ENCODE peak calls at places on chromosomes 11 and 22, in eight cellular contexts. W is DMS153; J is SW480; C is osteocyte; O is iris pigment epithelial cell; Z is RWPE1; U is activated naive CD8-positive, alpha-beta T cell treated with anti-CD3 and anti-CD28 coated beads, Interleukin-2, amount 50 U/mL, for 24 hours; Q is HL-60. V is an unnamed sample.

GRCh38 chr11:124801014-124801413 is 808 bp upstream of the MSANTD2 start:
- DNase-seq in W (no peak), J (peak), C (no peak), O (peak), Z (peak), U (no peak), Q (no peak), V (no peak)

GRCh38 chr11:1226226-1226961 is 3.5 kb downstream of the MUC5B start:
- DNase-seq in W (no peak), J (no peak), C (peak), O (no peak), Z (no peak), U (no peak), Q (no peak), V (no peak)

GRCh38 chr11:133836076-133836548 is 9.2 kb downstream of the SPATA19 start:
- DNase-seq in W (no peak), J (no peak), C (no peak), O (no peak), Z (no peak), U (no peak), Q (no peak), V (no peak)

GRCh38 chr22:41681616-41682015 is 7.1 kb downstream of the SNU13 start:
- DNase-seq in W (no peak), J (peak), C (no peak), O (no peak), Z (no peak), U (no peak), Q (no peak), V (no peak)

GRCh38 chr11:79663012-79663411 is 222.2 kb upstream of the TENM4 start:
- DNase-seq in W (peak), J (no peak), C (no peak), O (no peak), Z (no peak), U (no peak), Q (no peak), V (no peak)

GRCh38 chr22:43077121-43077877 is 11.9 kb downstream of the TTLL1 start:
- DNase-seq in W (no peak), J (no peak), C (no peak), O (no peak), Z (no peak), U (no peak), Q (no peak), V (no peak)

GRCh38 chr11:117595440-117595839 is 201.6 kb downstream of the DSCAML1 start:
- DNase-seq in W (no peak), J (no peak), C (no peak), O (no peak), Z (no peak), U (no peak), Q (no peak), V (no peak)

GRCh38 chr22:17972385-17973181 is 51.8 kb downstream of the MICAL3 start:
- DNase-seq in W (no peak), J (no peak), C (no peak), O (peak), Z (peak), U (no peak), Q (no peak), V (no peak)

GRCh38 chr22:35229865-35230264 is 27.4 kb upstream of the HMGXB4 start:
- DNase-seq in W (no peak), J (no peak), C (no peak), O (no peak), Z (no peak), U (no peak), Q (no peak), V (no peak)

GRCh38 chr11:45161252-45162063 is 15.0 kb downstream of the PRDM11 start:
- DNase-seq in W (no peak), J (no peak), C (no peak), O (no peak), Z (no peak), U (no peak), Q (no peak), V (no peak)

GRCh38 chr11:62266558-62266957 is 3.4 kb upstream of the SCGB2A2 start:
- DNase-seq in W (no peak), J (no peak), C (no peak), O (peak), Z (peak), U (peak), Q (no peak), V (no peak)

GRCh38 chr22:50072714-50073538 is 12.3 kb downstream of the MLC1 start:
- DNase-seq in W (no peak), J (no peak), C (no peak), O (no peak), Z (no peak), U (no peak), Q (no peak), V (no peak)

GRCh38 chr11:85534806-85535205 is 92.3 kb downstream of the DLG2 start:
- DNase-seq in W (no peak), J (no peak), C (no peak), O (no peak), Z (no peak), U (no peak), Q (no peak), V (no peak)

GRCh38 chr11:108235192-108235591 is 12.3 kb downstream of the ATM start:
- DNase-seq in W (no peak), J (no peak), C (no peak), O (no peak), Z (no peak), U (no peak), Q (no peak), V (no peak)

GRCh38 chr11:65133724-65134123 is 595 bp downstream of the SYVN1 start:
- DNase-seq in W (no peak), J (no peak), C (no peak), O (peak), Z (no peak), U (no peak), Q (no peak), V (no peak)

GRCh38 chr11:85723088-85723487 is 37.1 kb upstream of the CCDC89 start:
- DNase-seq in W (no peak), J (no peak), C (no peak), O (no peak), Z (peak), U (no peak), Q (no peak), V (no peak)

GRCh38 chr22:48265000-48265625 is 1502.7 kb downstream of the TBC1D22A start:
- DNase-seq in W (no peak), J (no peak), C (no peak), O (no peak), Z (no peak), U (no peak), Q (no peak), V (no peak)

GRCh38 chr22:28260619-28261018 is 341.6 kb upstream of the PITPNB start:
- DNase-seq in W (no peak), J (no peak), C (no peak), O (no peak), Z (no peak), U (no peak), Q (no peak), V (no peak)

GRCh38 chr11:9530020-9530628 is 43.3 kb upstream of the WEE1 start:
- DNase-seq in W (no peak), J (no peak), C (no peak), O (no peak), Z (no peak), U (no peak), Q (no peak), V (no peak)

GRCh38 chr11:119752324-119752723 is 23.3 kb upstream of the NECTIN1 start:
- DNase-seq in W (no peak), J (no peak), C (no peak), O (no peak), Z (peak), U (no peak), Q (no peak), V (no peak)

GRCh38 chr11:11081273-11081672 is 223.4 kb upstream of the ZBED5 start:
- DNase-seq in W (no peak), J (no peak), C (no peak), O (no peak), Z (no peak), U (no peak), Q (no peak), V (no peak)

GRCh38 chr11:123330948-123331347 is 99.1 kb upstream of the GRAMD1B start:
- DNase-seq in W (no peak), J (no peak), C (no peak), O (no peak), Z (no peak), U (no peak), Q (no peak), V (no peak)

GRCh38 chr11:131710511-131710910 is 340.1 kb downstream of the NTM start:
- DNase-seq in W (no peak), J (no peak), C (no peak), O (peak), Z (no peak), U (no peak), Q (no peak), V (no peak)

GRCh38 chr11:1827095-1827797 is 7.5 kb upstream of the SYT8 start:
- DNase-seq in W (peak), J (peak), C (peak), O (peak), Z (peak), U (no peak), Q (no peak), V (no peak)

GRCh38 chr11:35725880-35726279 is 63.3 kb downstream of the TRIM44 start:
- DNase-seq in W (no peak), J (peak), C (no peak), O (peak), Z (peak), U (no peak), Q (no peak), V (no peak)

GRCh38 chr11:60625262-60625661 is 74.2 kb upstream of the MS4A8 start:
- DNase-seq in W (no peak), J (peak), C (no peak), O (peak), Z (peak), U (no peak), Q (no peak), V (no peak)

GRCh38 chr11:76744186-76745058 is 38.7 kb upstream of the TSKU start:
- DNase-seq in W (no peak), J (no peak), C (no peak), O (peak), Z (no peak), U (no peak), Q (peak), V (no peak)

GRCh38 chr11:74683279-74683871 is 47.9 kb downstream of the CHRDL2 start:
- DNase-seq in W (no peak), J (no peak), C (no peak), O (peak), Z (no peak), U (peak), Q (no peak), V (no peak)

GRCh38 chr11:73323464-73323863 is 15.4 kb downstream of the ARHGEF17 start:
- DNase-seq in W (no peak), J (no peak), C (no peak), O (no peak), Z (no peak), U (no peak), Q (no peak), V (no peak)

GRCh38 chr22:31753005-31753633 is 700 bp upstream of the DEPDC5 start:
- DNase-seq in W (peak), J (peak), C (no peak), O (no peak), Z (peak), U (peak), Q (peak), V (peak)

GRCh38 chr22:49768511-49768910 is 59.2 kb downstream of the BRD1 start:
- DNase-seq in W (no peak), J (no peak), C (no peak), O (no peak), Z (no peak), U (no peak), Q (no peak), V (no peak)

GRCh38 chr22:31732089-31732829 is 17.7 kb downstream of the PRR14L start:
- DNase-seq in W (no peak), J (no peak), C (no peak), O (no peak), Z (no peak), U (no peak), Q (no peak), V (no peak)

GRCh38 chr11:12944889-12945288 is 64.2 kb upstream of the RASSF10 start:
- DNase-seq in W (no peak), J (no peak), C (no peak), O (no peak), Z (no peak), U (no peak), Q (no peak), V (no peak)

GRCh38 chr11:109984634-109985289 is 108.4 kb upstream of the ZC3H12C start:
- DNase-seq in W (no peak), J (no peak), C (no peak), O (no peak), Z (no peak), U (no peak), Q (no peak), V (no peak)

GRCh38 chr11:47004595-47005033 is 68.1 kb downstream of the CSTPP1 start:
- DNase-seq in W (peak), J (peak), C (peak), O (peak), Z (no peak), U (no peak), Q (peak), V (no peak)

GRCh38 chr11:93025558-93026255 is 56.3 kb downstream of the MTNR1B start:
- DNase-seq in W (no peak), J (no peak), C (no peak), O (no peak), Z (no peak), U (no peak), Q (no peak), V (no peak)

GRCh38 chr11:34791725-34792124 is 124.5 kb downstream of the APIP start:
- DNase-seq in W (no peak), J (no peak), C (no peak), O (no peak), Z (no peak), U (no peak), Q (no peak), V (no peak)